ENCODE peak calls at places on chromosomes 13 and 19, in ten cellular contexts. I is K562; M is Karpas-422; T is activated naive CD8-positive, alpha-beta T cell treated with anti-CD3 and anti-CD28 coated beads, Interleukin-2, amount 50 U/mL, for 24 hours; S is heart right ventricle; F is COR-L47; N is AG10803; V is lung; Z is T-helper 2 cell treated with Interferon-gamma antibody and Interleukin-4, amounts not matched to agents 5 μg/mL and 100 μg/mL, for 36 hours; H is anterior cingulate cortex. J is an unnamed sample.
A peak's percentile ranks its signal among the peaks of the same experiment; 100 is the strongest.

GRCh38 chr13:114230117-114230516 is 4.6 kb upstream of the CDC16 start:
- DNase-seq in I (no peak), M (no peak), T (no peak), S (no peak), F (no peak), N (peak; percentile 54), V (no peak), Z (no peak), H (no peak), J (no peak)

GRCh38 chr13:66117573-66117972 is 1112.6 kb downstream of the PCDH9 start:
- DNase-seq in I (no peak), M (no peak), T (no peak), S (no peak), F (no peak), N (no peak), V (no peak), Z (no peak), H (no peak), J (no peak)

GRCh38 chr13:45333973-45334922 is 6.7 kb downstream of the TPT1 start:
- DNase-seq in I (no peak), M (peak; percentile 46), T (no peak), S (no peak), F (no peak), N (peak; percentile 47), V (no peak), Z (peak; percentile 47), H (no peak), J (peak; percentile 90)

GRCh38 chr13:59658027-59658735 is 505.5 kb downstream of the DIAPH3 start:
- DNase-seq in I (no peak), M (no peak), T (no peak), S (no peak), F (no peak), N (no peak), V (no peak), Z (no peak), H (no peak), J (no peak)

GRCh38 chr13:75685239-75685697 is 49.1 kb downstream of the LMO7 start:
- DNase-seq in I (no peak), M (no peak), T (no peak), S (no peak), F (no peak), N (peak; percentile 89), V (no peak), Z (no peak), H (no peak), J (no peak)

GRCh38 chr19:51094696-51095279 is 12.1 kb upstream of the KLK14 start:
- DNase-seq in I (peak; percentile 87), M (peak; percentile 81), T (peak; percentile 38), S (peak; percentile 30), F (peak; percentile 6), N (no peak), V (no peak), Z (no peak), H (no peak), J (peak; percentile 48)

GRCh38 chr19:48752511-48753365 is at the start of gene FUT1:
- DNase-seq in I (peak; percentile 58), M (no peak), T (peak; percentile 32), S (peak; percentile 78), F (peak; percentile 95), N (peak; percentile 24), V (peak; percentile 83), Z (peak; percentile 35), H (no peak), J (peak; percentile 55)

GRCh38 chr13:114079601-114080536 is 52.6 kb downstream of the RASA3 start:
- DNase-seq in I (no peak), M (no peak), T (no peak), S (no peak), F (no peak), N (no peak), V (no peak), Z (no peak), H (no peak), J (no peak)

GRCh38 chr19:39908803-39909202 is 25.6 kb downstream of the FCGBP start:
- DNase-seq in I (no peak), M (no peak), T (no peak), S (no peak), F (no peak), N (no peak), V (no peak), Z (no peak), H (no peak), J (no peak)

GRCh38 chr13:78298657-78299056 is 304.7 kb downstream of the POU4F1 start:
- DNase-seq in I (no peak), M (no peak), T (no peak), S (no peak), F (peak; percentile 0), N (no peak), V (no peak), Z (no peak), H (no peak), J (no peak)

GRCh38 chr19:38031423-38031770 is 124.4 kb downstream of the SIPA1L3 start:
- DNase-seq in I (no peak), M (no peak), T (no peak), S (no peak), F (no peak), N (peak; percentile 29), V (no peak), Z (no peak), H (no peak), J (no peak)

GRCh38 chr13:89923731-89924130 is 1423.8 kb upstream of the MIR17HG start:
- DNase-seq in I (no peak), M (no peak), T (no peak), S (no peak), F (no peak), N (no peak), V (no peak), Z (no peak), H (no peak), J (no peak)

GRCh38 chr13:79604752-79605151 is 123.8 kb downstream of the NDFIP2 start:
- DNase-seq in I (no peak), M (no peak), T (no peak), S (no peak), F (peak; percentile 4), N (no peak), V (no peak), Z (no peak), H (no peak), J (no peak)

GRCh38 chr19:14023404-14024235 is 4.3 kb upstream of the RLN3 start:
- DNase-seq in I (peak; percentile 67), M (peak; percentile 61), T (peak; percentile 40), S (no peak), F (no peak), N (peak; percentile 46), V (peak; percentile 41), Z (no peak), H (no peak), J (peak; percentile 81)

GRCh38 chr13:32098275-32098674 is 66.7 kb downstream of the FRY start:
- DNase-seq in I (no peak), M (no peak), T (no peak), S (no peak), F (no peak), N (peak; percentile 8), V (no peak), Z (no peak), H (no peak), J (no peak)

GRCh38 chr13:102460806-102461205 is 59.0 kb upstream of the FGF14 start:
- DNase-seq in I (no peak), M (no peak), T (no peak), S (no peak), F (no peak), N (no peak), V (no peak), Z (no peak), H (no peak), J (no peak)